ENCODE peak calls at places on chromosomes 2 and 18, in ten cellular contexts. N is hepatic stellate cell, J is nephron progenitor cell, W is kidney, H is IMR-90, K is GF-D8, P is tibial artery, T is NAMALWA, I is HEK293T, O is NCI-H2171 treated with DMSO at 0.1 percent for 48 hours. U is an unnamed sample.
A peak's percentile ranks its signal among the peaks of the same experiment; 100 is the strongest.

GRCh38 chr2:70935468-70936164 is at the start of gene ATP6V1B1:
- DNase-seq in O (peak; percentile 39), N (no peak), I (no peak), P (no peak), K (no peak), J (no peak), H (no peak), T (no peak), W (no peak), U (no peak)

GRCh38 chr2:21740529-21740928 is 616.8 kb downstream of the TDRD15 start:
- DNase-seq in H (peak; percentile 45), K (no peak), I (no peak), J (no peak), P (no peak), N (no peak), W (no peak), T (no peak), O (no peak), U (no peak)

GRCh38 chr2:1744446-1745170 is at the start of gene PXDN:
- DNase-seq in W (peak; percentile 87), T (no peak), J (peak; percentile 78), N (peak; percentile 79), K (no peak), P (no peak), I (peak; percentile 39), H (peak; percentile 65), O (peak; percentile 74), U (peak; percentile 58)

GRCh38 chr2:146633159-146633558 is 1211.7 kb upstream of the ACVR2A start:
- DNase-seq in N (no peak), J (no peak), W (no peak), K (no peak), O (no peak), T (no peak), H (no peak), I (no peak), P (no peak), U (no peak)

GRCh38 chr2:65487404-65487803 is 55.0 kb upstream of the SPRED2 start:
- DNase-seq in P (no peak), T (no peak), I (no peak), J (no peak), N (no peak), K (no peak), W (no peak), H (no peak), O (no peak), U (no peak)

GRCh38 chr2:189522435-189523151 is 58.0 kb downstream of the SLC40A1 start:
- DNase-seq in N (no peak), H (no peak), J (no peak), K (no peak), T (no peak), I (no peak), P (no peak), W (no peak), O (no peak), U (no peak)

GRCh38 chr2:79832540-79833234 is 319.8 kb downstream of the CTNNA2 start:
- DNase-seq in P (no peak), N (no peak), K (no peak), I (no peak), T (no peak), O (no peak), J (no peak), H (no peak), W (no peak), U (peak; percentile 33)

GRCh38 chr2:20052872-20053281 is 1.4 kb upstream of the LAPTM4A start:
- DNase-seq in J (peak; percentile 37), H (peak; percentile 83), I (peak; percentile 39), K (no peak), N (peak; percentile 56), O (peak; percentile 60), W (no peak), P (peak; percentile 72), T (peak; percentile 13), U (no peak)

GRCh38 chr18:32072321-32072720 is 19.4 kb upstream of the RNF138 start:
- DNase-seq in K (no peak), O (peak; percentile 19), N (no peak), I (peak; percentile 59), H (no peak), W (no peak), T (peak; percentile 57), J (no peak), P (no peak), U (no peak)

GRCh38 chr2:47021301-47022009 is 105.8 kb upstream of the MCFD2 start:
- DNase-seq in K (no peak), O (no peak), H (no peak), N (no peak), I (no peak), T (no peak), P (no peak), J (no peak), W (no peak), U (no peak)

GRCh38 chr2:97857553-97857952 is 138.2 kb downstream of the TMEM131 start:
- DNase-seq in O (peak; percentile 66), T (no peak), J (no peak), I (no peak), P (no peak), K (no peak), H (no peak), W (no peak), N (no peak), U (no peak)

GRCh38 chr2:230054079-230054478 is 14.6 kb downstream of the SLC16A14 start:
- DNase-seq in H (peak; percentile 63), W (no peak), T (no peak), O (no peak), J (no peak), P (no peak), I (no peak), K (no peak), N (peak; percentile 18), U (no peak)

GRCh38 chr2:73370348-73370747 is 15.3 kb upstream of the ALMS1 start:
- DNase-seq in W (no peak), N (no peak), T (no peak), I (no peak), H (no peak), O (no peak), P (no peak), K (no peak), J (no peak), U (no peak)

GRCh38 chr2:240214790-240215675 is 74.6 kb upstream of the OTOS start:
- DNase-seq in W (peak; percentile 61), O (no peak), T (no peak), H (no peak), P (no peak), N (no peak), J (no peak), I (no peak), K (no peak), U (no peak)

GRCh38 chr2:233928594-233929351 is 11.6 kb downstream of the TRPM8 start:
- DNase-seq in W (no peak), K (no peak), J (peak; percentile 64), I (peak; percentile 21), P (no peak), H (peak; percentile 12), T (peak; percentile 24), O (peak; percentile 4), N (no peak), U (peak; percentile 38)

GRCh38 chr2:36333350-36334012 is 22.1 kb upstream of the CRIM1 start:
- DNase-seq in I (no peak), H (no peak), W (no peak), N (no peak), P (no peak), O (no peak), K (no peak), J (no peak), T (no peak), U (no peak)

U was measured in neuronal stem cell.